ENCODE peak calls at places on chromosomes 4 and X, in ten cellular contexts. Q is GM23338; M is K562; P is cardiac muscle cell; J is CD4-positive, CD25-positive, alpha-beta regulatory T cell; V is SJSA1; N is keratinocyte; U is SJCRH30; H is left lung; O is trophoblast cell. T is an unnamed sample. For H3K36me3, the result is how much of the 10 kb centered on the place peaks cover.

GRCh38 chr4:43339435-43339834 is 446.9 kb downstream of the GRXCR1 start:
- DNase-seq in Q (no peak), M (no peak), P (no peak), J (no peak), V (no peak), N (peak), U (no peak), H (no peak), O (no peak), T (no peak)

GRCh38 chr4:92825186-92825715 is 521.5 kb downstream of the GRID2 start:
- DNase-seq in Q (no peak), M (no peak), P (peak), J (no peak), V (no peak), N (no peak), U (no peak), H (no peak), O (peak), T (no peak)

GRCh38 chr4:100591156-100591876 is 73.5 kb upstream of the EMCN start:
- DNase-seq in Q (no peak), M (no peak), P (peak), J (no peak), V (no peak), N (no peak), U (no peak), H (no peak), O (no peak), T (no peak)

GRCh38 chr4:41067369-41067768 is 147.0 kb downstream of the APBB2 start:
- DNase-seq in Q (no peak), M (no peak), P (no peak), J (no peak), V (no peak), N (no peak), U (no peak), H (no peak), O (peak), T (no peak)

GRCh38 chr4:13654158-13654797 is 26.8 kb upstream of the BOD1L1 start:
- DNase-seq in Q (peak), M (peak), P (peak), J (peak), V (peak), N (no peak), U (peak), H (peak), O (peak), T (no peak)

GRCh38 chrX:24561121-24561520 is 86.0 kb downstream of the PCYT1B start:
- DNase-seq in Q (peak), M (peak), P (no peak), J (no peak), V (no peak), N (no peak), U (no peak), H (no peak), O (no peak), T (no peak)

GRCh38 chrX:106927700-106928099 is 7.5 kb downstream of the CLDN2 start:
- DNase-seq in Q (no peak), M (no peak), P (no peak), J (no peak), V (no peak), N (no peak), U (no peak), H (no peak), O (no peak), T (no peak)

GRCh38 chr4:22237155-22237751 is 278.6 kb downstream of the ADGRA3 start:
- DNase-seq in Q (peak), M (peak), P (peak), J (no peak), V (no peak), N (no peak), U (peak), H (peak), O (peak), T (peak)

GRCh38 chr4:81652069-81652478 is 180.4 kb upstream of the RASGEF1B start:
- DNase-seq in Q (no peak), M (no peak), P (no peak), J (no peak), V (no peak), N (no peak), U (no peak), H (no peak), O (no peak), T (no peak)

GRCh38 chrX:6325437-6325836 is 96.8 kb upstream of the NLGN4X start:
- DNase-seq in Q (peak), M (no peak), P (no peak), J (no peak), V (no peak), N (no peak), U (no peak), H (no peak), O (no peak), T (no peak)

GRCh38 chr4:39259571-39260330 is 77.4 kb downstream of the WDR19 start:
- DNase-seq in Q (no peak), M (no peak), P (no peak), J (no peak), V (peak), N (no peak), U (no peak), H (no peak), O (peak), T (no peak)

GRCh38 chrX:128436397-128437103 is 384.3 kb upstream of the ACTRT1 start:
- DNase-seq in Q (no peak), M (no peak), P (no peak), J (no peak), V (no peak), N (no peak), U (no peak), H (no peak), O (no peak), T (no peak)

GRCh38 chrX:41389311-41389888 is 55.4 kb downstream of the DDX3X start:
- DNase-seq in Q (no peak), M (no peak), P (no peak), J (no peak), V (no peak), N (no peak), U (no peak), H (no peak), O (no peak), T (no peak)

GRCh38 chrX:46637937-46638336 is 64.4 kb downstream of the CHST7 start:
- DNase-seq in Q (no peak), M (peak), P (no peak), J (no peak), V (no peak), N (peak), U (no peak), H (no peak), O (peak), T (no peak)

GRCh38 chr4:57187241-57187640 is 77.1 kb upstream of the IGFBP7 start:
- DNase-seq in Q (peak), M (no peak), P (no peak), J (no peak), V (no peak), N (peak), U (no peak), H (no peak), O (no peak), T (no peak)

GRCh38 chr4:52135166-52135565 is 84.1 kb downstream of the SPATA18 start:
- DNase-seq in Q (no peak), M (no peak), P (no peak), J (no peak), V (no peak), N (no peak), U (no peak), H (no peak), O (no peak), T (no peak)

GRCh38 chrX:40056420-40056819 is 41.3 kb downstream of the BCOR start:
- DNase-seq in Q (no peak), M (no peak), P (no peak), J (no peak), V (peak), N (no peak), U (no peak), H (no peak), O (no peak), T (no peak)
- H3K36me3 ChIP-seq in Q (under half), M (half or more), P (half or more), J (half or more), V (half or more), N (under half), U (half or more), H (half or more), O (under half), T (under half)

GRCh38 chr4:80069837-80070788 is 2.9 kb downstream of the ANTXR2 start:
- DNase-seq in Q (no peak), M (no peak), P (no peak), J (no peak), V (no peak), N (no peak), U (no peak), H (no peak), O (no peak), T (no peak)

GRCh38 chr4:80072607-80073361 is at the start of gene ANTXR2:
- DNase-seq in Q (peak), M (peak), P (peak), J (peak), V (peak), N (no peak), U (peak), H (peak), O (peak), T (peak)

GRCh38 chr4:80071643-80072606 is 1.1 kb downstream of the ANTXR2 start:
- DNase-seq in Q (peak), M (peak), P (peak), J (peak), V (peak), N (no peak), U (peak), H (peak), O (peak), T (no peak)

GRCh38 chr4:80069108-80069836 is 3.8 kb downstream of the ANTXR2 start:
- DNase-seq in Q (no peak), M (no peak), P (no peak), J (no peak), V (no peak), N (no peak), U (no peak), H (no peak), O (no peak), T (no peak)

GRCh38 chr4:80070880-80071620 is 2.0 kb downstream of the ANTXR2 start:
- DNase-seq in Q (no peak), M (peak), P (no peak), J (no peak), V (no peak), N (no peak), U (no peak), H (no peak), O (no peak), T (no peak)
- H3K4me3 ChIP-seq in Q (peak), M (peak), P (peak), J (peak), V (peak), N (peak), U (peak), H (peak), O (no peak), T (no peak)

DNA sequence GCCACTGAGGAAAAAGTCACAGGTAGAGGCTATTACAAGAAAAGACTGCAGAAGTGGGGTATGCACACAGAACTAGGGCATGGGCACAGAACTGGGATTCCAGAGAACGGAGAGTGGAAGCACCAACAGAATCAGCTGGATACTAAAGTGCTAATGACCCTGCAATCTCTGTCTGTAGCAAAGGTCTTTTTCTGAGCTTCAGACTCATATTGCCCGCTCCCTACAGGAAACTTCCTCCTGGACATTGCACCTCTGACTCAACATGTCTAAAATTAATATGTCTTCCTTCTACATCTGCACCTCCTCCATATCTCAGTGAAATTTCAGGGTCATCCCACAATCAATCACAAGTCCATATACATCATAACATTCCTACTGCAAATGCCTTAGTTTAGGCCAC is 5.3 kb upstream of the CAMK2D start:
- DNase-seq in Q (no peak), M (no peak), P (no peak), J (no peak), V (no peak), N (no peak), U (no peak), H (no peak), O (no peak), T (no peak)
- H3K27ac ChIP-seq in Q (no peak), M (no peak), P (no peak), J (no peak), V (no peak), N (no peak), U (no peak), H (no peak), O (no peak), T (no peak)

DNA sequence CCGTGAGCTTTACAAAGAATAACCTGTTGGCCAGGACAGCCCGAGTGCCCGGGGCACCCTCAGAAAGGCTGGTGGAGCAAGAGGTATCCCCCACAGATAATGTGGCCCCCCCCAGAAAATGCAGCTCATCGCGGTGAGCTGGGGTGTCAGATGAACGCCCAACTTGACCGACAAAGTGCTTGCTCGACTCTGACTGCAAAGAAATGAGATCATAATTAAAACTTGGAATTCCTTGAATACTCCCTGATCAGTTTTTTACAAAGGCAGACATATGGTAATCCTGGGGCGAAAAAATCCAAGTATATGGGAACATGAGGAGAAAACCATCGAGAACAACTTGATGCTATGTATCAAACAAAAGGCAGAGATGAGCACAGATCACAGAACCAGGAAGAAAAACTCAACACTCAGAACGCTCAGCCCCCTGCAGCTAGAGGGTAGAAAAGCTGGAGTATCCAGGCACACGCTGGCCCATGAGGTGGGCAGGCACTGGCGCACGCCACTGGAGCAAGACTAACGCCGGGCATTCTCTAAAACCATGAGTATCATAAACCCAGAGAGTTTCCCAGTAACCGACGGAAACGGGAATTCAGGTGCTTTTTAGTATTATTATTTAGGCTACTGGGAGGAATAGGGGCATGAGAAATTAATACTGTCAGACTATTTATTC is 127.3 kb downstream of the AFAP1 start:
- DNase-seq in Q (no peak), M (no peak), P (no peak), J (no peak), V (no peak), N (no peak), U (no peak), H (no peak), O (no peak), T (no peak)
- H3K36me3 ChIP-seq in Q (under half), M (under half), P (under half), J (under half), V (half or more), N (under half), U (under half), H (under half), O (under half), T (under half)

GRCh38 chr4:1794809-1795303 is 1.8 kb downstream of the FGFR3 start:
- DNase-seq in Q (no peak), M (no peak), P (peak), J (no peak), V (no peak), N (no peak), U (no peak), H (no peak), O (no peak), T (no peak)

GRCh38 chr4:1796486-1797204 is 3.6 kb downstream of the FGFR3 start:
- DNase-seq in Q (no peak), M (no peak), P (no peak), J (no peak), V (no peak), N (no peak), U (no peak), H (no peak), O (no peak), T (no peak)

GRCh38 chr4:1793940-1794808 is 1.1 kb downstream of the FGFR3 start:
- DNase-seq in Q (peak), M (peak), P (peak), J (no peak), V (peak), N (no peak), U (no peak), H (no peak), O (no peak), T (no peak)

GRCh38 chr4:1797298-1797860 is 4.3 kb downstream of the FGFR3 start:
- DNase-seq in Q (no peak), M (no peak), P (peak), J (no peak), V (no peak), N (no peak), U (no peak), H (no peak), O (no peak), T (no peak)

GRCh38 chr4:1795304-1796195 is 2.5 kb downstream of the FGFR3 start:
- DNase-seq in Q (peak), M (peak), P (no peak), J (no peak), V (no peak), N (no peak), U (no peak), H (no peak), O (no peak), T (no peak)
- H3K4me3 ChIP-seq in Q (peak), M (peak), P (peak), J (no peak), V (peak), N (peak), U (peak), H (peak), O (peak), T (peak)

GRCh38 chr4:145909773-145910172 is 28.9 kb downstream of the ZNF827 start:
- DNase-seq in Q (no peak), M (no peak), P (no peak), J (no peak), V (no peak), N (no peak), U (no peak), H (no peak), O (no peak), T (no peak)
- H3K27ac ChIP-seq in Q (peak), M (no peak), P (peak), J (no peak), V (no peak), N (peak), U (no peak), H (peak), O (no peak), T (no peak)

DNA sequence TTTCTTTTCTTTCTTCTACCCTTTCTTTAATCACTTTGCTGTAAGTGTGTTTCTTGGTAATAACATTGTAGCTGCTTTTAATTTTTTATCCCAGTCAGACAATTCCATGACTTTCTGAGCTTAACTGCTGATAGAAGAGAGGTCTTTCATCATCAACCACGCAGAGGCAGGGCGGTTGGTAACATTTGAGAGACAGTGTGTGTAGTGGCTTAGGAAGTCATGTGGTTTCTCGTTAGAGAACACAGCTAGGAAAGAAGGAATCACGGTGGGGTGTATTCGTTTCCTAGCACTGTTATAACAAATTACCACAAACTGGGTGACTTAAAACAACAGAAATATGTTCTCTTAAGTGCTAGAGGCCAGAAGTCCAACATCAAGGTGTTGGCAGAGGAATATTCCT is 11.5 kb downstream of the PRPS2 start:
- DNase-seq in Q (no peak), M (no peak), P (no peak), J (no peak), V (no peak), N (no peak), U (no peak), H (no peak), O (no peak), T (no peak)
- H3K36me3 ChIP-seq in Q (under half), M (half or more), P (under half), J (under half), V (under half), N (under half), U (half or more), H (under half), O (under half), T (under half)

GRCh38 chr4:2260336-2261109 is 1.4 kb downstream of the MXD4 start:
- DNase-seq in Q (no peak), M (no peak), P (no peak), J (no peak), V (no peak), N (no peak), U (no peak), H (peak), O (peak), T (no peak)
- H3K4me3 ChIP-seq in Q (peak), M (peak), P (peak), J (peak), V (peak), N (peak), U (peak), H (peak), O (peak), T (peak)

GRCh38 chr4:764405-765169 is 59.0 kb downstream of the PCGF3 start:
- DNase-seq in Q (no peak), M (no peak), P (no peak), J (no peak), V (no peak), N (no peak), U (no peak), H (peak), O (no peak), T (no peak)
- H3K27ac ChIP-seq in Q (no peak), M (no peak), P (peak), J (no peak), V (no peak), N (no peak), U (no peak), H (no peak), O (no peak), T (no peak)

GRCh38 chr4:84677093-84677492 is 94.2 kb downstream of the CDS1 start:
- DNase-seq in Q (no peak), M (peak), P (peak), J (no peak), V (no peak), N (no peak), U (peak), H (no peak), O (no peak), T (no peak)

GRCh38 chr4:84669201-84669600 is 86.3 kb downstream of the CDS1 start:
- DNase-seq in Q (no peak), M (no peak), P (no peak), J (no peak), V (no peak), N (no peak), U (no peak), H (no peak), O (no peak), T (no peak)

GRCh38 chr4:84677995-84678394 is 95.1 kb downstream of the CDS1 start:
- DNase-seq in Q (no peak), M (no peak), P (no peak), J (no peak), V (no peak), N (no peak), U (no peak), H (no peak), O (no peak), T (no peak)

GRCh38 chr4:84672177-84672576 is 89.2 kb downstream of the CDS1 start:
- DNase-seq in Q (no peak), M (no peak), P (no peak), J (no peak), V (no peak), N (no peak), U (no peak), H (no peak), O (no peak), T (no peak)

DNA sequence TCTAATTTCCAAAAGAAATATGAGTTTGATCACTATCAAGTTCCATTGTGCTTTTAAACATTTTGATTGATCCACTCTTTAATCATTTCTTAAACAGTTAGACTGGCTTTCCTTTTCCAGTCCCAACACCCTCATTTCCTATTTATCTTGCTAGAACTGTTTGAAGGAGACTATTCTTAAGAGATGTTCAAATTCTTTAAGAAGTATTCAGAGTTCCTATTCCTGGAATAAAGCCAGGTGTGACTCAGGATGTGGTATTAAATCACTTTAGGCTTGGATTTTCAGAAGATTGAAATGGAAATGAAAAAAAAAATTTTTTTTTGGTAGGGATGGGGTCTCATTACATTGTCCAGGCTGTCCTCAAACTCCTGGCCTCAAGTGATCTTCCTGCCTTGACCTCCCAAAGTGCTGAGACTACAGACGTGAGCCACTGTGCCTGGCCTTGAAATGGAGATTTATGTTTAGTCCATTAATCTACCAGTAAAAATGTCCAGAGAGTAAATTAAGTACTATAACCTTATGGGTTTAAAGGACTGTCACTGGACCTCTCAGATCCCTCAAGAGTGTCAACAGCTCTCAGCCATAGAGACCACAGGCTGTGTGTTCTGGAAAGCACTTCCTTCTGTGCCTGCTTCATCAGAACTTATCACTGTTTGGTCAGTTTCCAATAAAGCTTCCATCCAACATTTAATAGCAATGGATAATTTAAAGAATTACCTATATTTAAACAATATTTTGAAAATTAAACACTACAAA is 90.7 kb downstream of the CDS1 start:
- DNase-seq in Q (no peak), M (no peak), P (no peak), J (no peak), V (peak), N (no peak), U (no peak), H (no peak), O (peak), T (no peak)
- H3K36me3 ChIP-seq in Q (under half), M (under half), P (half or more), J (under half), V (half or more), N (under half), U (half or more), H (half or more), O (under half), T (under half)

T was measured in iPS DF 6.9.